ENCODE peak calls at places on chromosomes 13 and 19, in six cellular contexts. One of them, this sample, is unnamed.

GRCh38 chr13:80168089-80168850 is 172.7 kb downstream of the SPRY2 start:
- DNase-seq in progenitor cell of endocrine pancreas: no peak
- DNase-seq in activated B cell treated with CpG ODN at 0.5 μM for 24 hours: no peak
- DNase-seq in astrocyte of the spinal cord: peak
- DNase-seq in neural progenitor cell: no peak
- DNase-seq in WTC11: no peak
- DNase-seq in this sample: no peak

GRCh38 chr13:101755228-101755887 is 302.9 kb downstream of the ITGBL1 start:
- DNase-seq in activated B cell treated with CpG ODN at 0.5 μM for 24 hours: no peak
- DNase-seq in progenitor cell of endocrine pancreas: no peak
- DNase-seq in WTC11: no peak
- DNase-seq in neural progenitor cell: no peak
- DNase-seq in astrocyte of the spinal cord: no peak
- DNase-seq in this sample: no peak

GRCh38 chr13:111639994-111640393 is 319.6 kb downstream of the TEX29 start:
- DNase-seq in neural progenitor cell: no peak
- DNase-seq in activated B cell treated with CpG ODN at 0.5 μM for 24 hours: no peak
- DNase-seq in WTC11: no peak
- DNase-seq in progenitor cell of endocrine pancreas: no peak
- DNase-seq in astrocyte of the spinal cord: no peak
- DNase-seq in this sample: no peak

GRCh38 chr19:48900477-48901452 is 653 bp downstream of the NUCB1 start:
- DNase-seq in WTC11: no peak
- DNase-seq in progenitor cell of endocrine pancreas: no peak
- DNase-seq in activated B cell treated with CpG ODN at 0.5 μM for 24 hours: no peak
- DNase-seq in neural progenitor cell: no peak
- DNase-seq in astrocyte of the spinal cord: peak
- DNase-seq in this sample: no peak

GRCh38 chr19:41334793-41335192 is 18.9 kb downstream of the TGFB1 start:
- DNase-seq in activated B cell treated with CpG ODN at 0.5 μM for 24 hours: no peak
- DNase-seq in progenitor cell of endocrine pancreas: no peak
- DNase-seq in neural progenitor cell: no peak
- DNase-seq in astrocyte of the spinal cord: no peak
- DNase-seq in WTC11: no peak
- DNase-seq in this sample: no peak

GRCh38 chr13:101773062-101773461 is 320.6 kb downstream of the ITGBL1 start:
- DNase-seq in progenitor cell of endocrine pancreas: no peak
- DNase-seq in astrocyte of the spinal cord: no peak
- DNase-seq in neural progenitor cell: no peak
- DNase-seq in WTC11: no peak
- DNase-seq in activated B cell treated with CpG ODN at 0.5 μM for 24 hours: no peak
- DNase-seq in this sample: no peak

GRCh38 chr19:43711751-43712355 is 4.0 kb upstream of the IRGC start:
- DNase-seq in neural progenitor cell: no peak
- DNase-seq in astrocyte of the spinal cord: no peak
- DNase-seq in progenitor cell of endocrine pancreas: no peak
- DNase-seq in activated B cell treated with CpG ODN at 0.5 μM for 24 hours: no peak
- DNase-seq in WTC11: no peak
- DNase-seq in this sample: no peak

GRCh38 chr13:26853272-26853818 is 92.8 kb upstream of the GPR12 start:
- DNase-seq in activated B cell treated with CpG ODN at 0.5 μM for 24 hours: no peak
- DNase-seq in progenitor cell of endocrine pancreas: no peak
- DNase-seq in WTC11: no peak
- DNase-seq in astrocyte of the spinal cord: no peak
- DNase-seq in neural progenitor cell: no peak
- DNase-seq in this sample: no peak

GRCh38 chr13:101305981-101306411 is 110.3 kb downstream of the NALCN start:
- DNase-seq in neural progenitor cell: no peak
- DNase-seq in astrocyte of the spinal cord: no peak
- DNase-seq in activated B cell treated with CpG ODN at 0.5 μM for 24 hours: no peak
- DNase-seq in WTC11: no peak
- DNase-seq in progenitor cell of endocrine pancreas: no peak
- DNase-seq in this sample: no peak

GRCh38 chr19:18849838-18850400 is 18.2 kb downstream of the UPF1 start:
- DNase-seq in progenitor cell of endocrine pancreas: no peak
- DNase-seq in astrocyte of the spinal cord: no peak
- DNase-seq in activated B cell treated with CpG ODN at 0.5 μM for 24 hours: no peak
- DNase-seq in neural progenitor cell: no peak
- DNase-seq in WTC11: no peak
- DNase-seq in this sample: no peak

GRCh38 chr19:18848860-18849661 is 17.3 kb downstream of the UPF1 start:
- DNase-seq in activated B cell treated with CpG ODN at 0.5 μM for 24 hours: no peak
- DNase-seq in neural progenitor cell: no peak
- DNase-seq in astrocyte of the spinal cord: no peak
- DNase-seq in WTC11: no peak
- DNase-seq in progenitor cell of endocrine pancreas: no peak
- DNase-seq in this sample: no peak

GRCh38 chr19:18845961-18846360 is 14.2 kb downstream of the UPF1 start:
- DNase-seq in astrocyte of the spinal cord: no peak
- DNase-seq in activated B cell treated with CpG ODN at 0.5 μM for 24 hours: no peak
- DNase-seq in WTC11: no peak
- DNase-seq in progenitor cell of endocrine pancreas: no peak
- DNase-seq in neural progenitor cell: no peak
- DNase-seq in this sample: no peak

GRCh38 chr19:18846862-18847515 is 15.2 kb downstream of the UPF1 start:
- DNase-seq in neural progenitor cell: peak
- DNase-seq in astrocyte of the spinal cord: peak
- DNase-seq in activated B cell treated with CpG ODN at 0.5 μM for 24 hours: peak
- DNase-seq in WTC11: peak
- DNase-seq in progenitor cell of endocrine pancreas: peak
- DNase-seq in this sample: peak

GRCh38 chr19:18847516-18848463 is 16.0 kb downstream of the UPF1 start:
- DNase-seq in activated B cell treated with CpG ODN at 0.5 μM for 24 hours: no peak
- DNase-seq in progenitor cell of endocrine pancreas: no peak
- DNase-seq in astrocyte of the spinal cord: no peak
- DNase-seq in neural progenitor cell: no peak
- DNase-seq in WTC11: no peak
- DNase-seq in this sample: no peak
- TF ChIP-seq CTCF in activated B cell treated with CpG ODN at 0.5 μM for 24 hours: no peak
- TF ChIP-seq CTCF in progenitor cell of endocrine pancreas: no peak
- TF ChIP-seq CTCF in astrocyte of the spinal cord: no peak
- TF ChIP-seq CTCF in neural progenitor cell: no peak
- TF ChIP-seq CTCF in WTC11: peak
- TF ChIP-seq CTCF in this sample: no peak

GRCh38 chr13:34044660-34045080 is 226.7 kb downstream of the RFC3 start:
- DNase-seq in WTC11: no peak
- DNase-seq in astrocyte of the spinal cord: peak
- DNase-seq in progenitor cell of endocrine pancreas: no peak
- DNase-seq in activated B cell treated with CpG ODN at 0.5 μM for 24 hours: no peak
- DNase-seq in neural progenitor cell: no peak
- DNase-seq in this sample: no peak
- TF ChIP-seq CTCF in WTC11: no peak
- TF ChIP-seq CTCF in astrocyte of the spinal cord: no peak
- TF ChIP-seq CTCF in progenitor cell of endocrine pancreas: no peak
- TF ChIP-seq CTCF in activated B cell treated with CpG ODN at 0.5 μM for 24 hours: no peak
- TF ChIP-seq CTCF in neural progenitor cell: no peak
- TF ChIP-seq CTCF in this sample: no peak

DNA sequence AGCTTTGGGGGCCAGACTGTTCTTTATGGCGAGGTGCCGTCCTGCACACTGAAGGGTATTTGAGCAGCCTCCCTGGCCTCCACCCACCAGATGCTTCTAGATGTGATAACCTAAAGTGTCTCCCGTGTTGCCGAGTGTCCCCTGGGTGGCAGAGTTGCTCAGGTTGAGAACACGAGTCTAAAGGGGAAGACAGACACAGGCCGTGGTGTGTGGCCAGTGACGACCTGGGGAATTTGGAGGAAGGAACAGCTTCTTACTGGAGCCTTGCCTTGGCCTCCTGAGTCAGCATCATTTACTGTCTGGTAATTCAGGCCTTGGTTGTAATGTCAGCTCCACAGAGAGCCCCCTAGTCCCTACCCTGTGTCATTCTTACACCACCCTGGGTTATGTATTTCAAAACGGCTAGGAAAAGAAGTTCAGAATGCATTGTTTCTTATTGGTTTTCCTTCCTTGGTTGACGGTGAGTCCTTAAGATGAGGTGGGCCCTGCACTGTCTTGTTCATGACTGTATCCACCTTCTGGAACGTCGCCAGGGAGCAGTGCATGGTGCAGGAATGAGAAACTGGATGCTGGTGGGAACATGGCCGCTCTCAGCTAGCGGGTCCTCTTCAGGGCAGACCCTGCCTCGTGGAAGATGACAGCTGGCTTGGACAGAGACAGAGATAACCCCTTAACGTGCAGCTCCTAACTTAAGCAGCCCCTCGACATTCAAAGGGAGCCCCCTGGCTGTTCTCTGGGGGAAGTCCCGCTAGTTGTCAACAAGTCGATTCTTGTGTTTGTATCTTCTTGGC is 7.1 kb downstream of the SIN3B start:
- DNase-seq in WTC11: peak
- DNase-seq in progenitor cell of endocrine pancreas: no peak
- DNase-seq in activated B cell treated with CpG ODN at 0.5 μM for 24 hours: peak
- DNase-seq in neural progenitor cell: peak
- DNase-seq in astrocyte of the spinal cord: no peak
- DNase-seq in this sample: no peak
- TF ChIP-seq CTCF in WTC11: no peak
- TF ChIP-seq CTCF in progenitor cell of endocrine pancreas: no peak
- TF ChIP-seq CTCF in activated B cell treated with CpG ODN at 0.5 μM for 24 hours: no peak
- TF ChIP-seq CTCF in neural progenitor cell: peak
- TF ChIP-seq CTCF in astrocyte of the spinal cord: peak
- TF ChIP-seq CTCF in this sample: no peak

DNA sequence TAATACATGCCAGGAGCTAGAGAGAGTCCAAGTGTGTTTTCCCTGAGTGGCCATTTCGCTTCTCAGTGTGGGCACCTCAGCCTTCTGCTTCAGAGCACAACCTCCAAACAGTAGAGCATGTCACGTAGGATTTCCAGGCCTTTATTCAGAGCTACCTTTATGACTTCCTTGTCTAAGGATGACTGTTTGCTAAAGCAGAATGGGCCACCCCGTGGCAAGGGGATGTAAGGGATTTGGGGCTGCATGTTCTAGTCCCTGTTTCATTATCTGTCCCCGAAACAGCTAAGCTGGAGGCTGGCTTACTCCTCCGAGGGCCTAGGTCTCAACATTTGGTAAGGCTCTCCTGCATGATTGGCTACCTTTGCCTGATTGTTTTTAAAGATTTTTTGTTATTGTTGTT is 6.0 kb downstream of the RNASEH2B start:
- DNase-seq in neural progenitor cell: peak
- DNase-seq in progenitor cell of endocrine pancreas: no peak
- DNase-seq in astrocyte of the spinal cord: no peak
- DNase-seq in WTC11: peak
- DNase-seq in activated B cell treated with CpG ODN at 0.5 μM for 24 hours: no peak
- DNase-seq in this sample: no peak
- TF ChIP-seq CTCF in neural progenitor cell: peak
- TF ChIP-seq CTCF in progenitor cell of endocrine pancreas: no peak
- TF ChIP-seq CTCF in astrocyte of the spinal cord: no peak
- TF ChIP-seq CTCF in WTC11: no peak
- TF ChIP-seq CTCF in activated B cell treated with CpG ODN at 0.5 μM for 24 hours: no peak
- TF ChIP-seq CTCF in this sample: no peak

GRCh38 chr19:2207991-2208860 is 27.9 kb downstream of the PLEKHJ1 start:
- DNase-seq in activated B cell treated with CpG ODN at 0.5 μM for 24 hours: no peak
- DNase-seq in neural progenitor cell: peak
- DNase-seq in progenitor cell of endocrine pancreas: no peak
- DNase-seq in astrocyte of the spinal cord: peak
- DNase-seq in WTC11: peak
- DNase-seq in this sample: no peak
- TF ChIP-seq CTCF in activated B cell treated with CpG ODN at 0.5 μM for 24 hours: no peak
- TF ChIP-seq CTCF in neural progenitor cell: peak
- TF ChIP-seq CTCF in progenitor cell of endocrine pancreas: no peak
- TF ChIP-seq CTCF in astrocyte of the spinal cord: peak
- TF ChIP-seq CTCF in WTC11: no peak
- TF ChIP-seq CTCF in this sample: no peak

DNA sequence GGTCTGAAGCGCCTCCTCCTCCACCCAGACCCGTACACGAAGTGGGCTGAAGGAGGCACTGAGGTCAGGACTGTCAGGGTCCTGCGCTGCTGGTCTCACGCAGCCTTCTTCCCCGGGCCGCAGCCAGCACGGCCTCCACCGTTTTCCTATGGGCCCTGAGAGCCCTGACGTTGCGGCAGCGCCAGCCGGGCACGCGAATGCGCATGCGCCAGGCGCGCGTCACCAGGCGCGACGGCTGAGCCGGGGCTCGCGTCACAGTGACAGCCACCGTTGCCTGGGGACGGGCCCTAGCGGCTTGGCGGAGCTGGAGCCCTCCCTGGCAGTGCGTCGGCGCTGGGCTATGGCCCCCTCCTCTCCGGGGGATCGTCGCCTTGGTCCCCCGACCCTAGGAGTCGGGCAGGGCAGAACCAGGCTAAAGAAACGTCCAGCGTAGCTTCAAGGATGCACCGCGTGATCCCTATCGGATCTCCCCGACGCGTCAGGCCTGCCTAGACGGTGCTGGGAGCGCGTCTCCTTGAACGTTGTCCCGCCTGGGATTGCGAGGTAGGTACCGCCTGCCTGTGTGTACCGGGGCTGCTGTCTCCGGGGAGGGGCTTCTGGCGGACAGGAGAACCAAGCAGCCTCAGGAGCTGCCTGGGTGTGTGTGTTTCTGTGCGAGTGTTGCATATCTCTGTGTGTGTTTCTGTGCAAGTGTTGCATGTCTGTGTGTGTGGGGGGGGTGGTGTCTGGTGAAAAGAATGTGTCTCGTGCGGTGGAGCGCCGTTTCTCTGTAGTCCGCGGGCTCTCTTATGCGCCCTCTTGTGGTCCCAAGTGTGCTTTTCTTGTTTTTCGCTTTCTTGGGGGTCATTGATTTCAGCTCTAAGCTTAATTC is 43.2 kb downstream of the ZNF571 start:
- DNase-seq in astrocyte of the spinal cord: peak
- DNase-seq in WTC11: peak
- DNase-seq in neural progenitor cell: no peak
- DNase-seq in activated B cell treated with CpG ODN at 0.5 μM for 24 hours: peak
- DNase-seq in progenitor cell of endocrine pancreas: no peak
- DNase-seq in this sample: peak
- TF ChIP-seq CTCF in astrocyte of the spinal cord: peak
- TF ChIP-seq CTCF in WTC11: peak
- TF ChIP-seq CTCF in neural progenitor cell: no peak
- TF ChIP-seq CTCF in activated B cell treated with CpG ODN at 0.5 μM for 24 hours: no peak
- TF ChIP-seq CTCF in progenitor cell of endocrine pancreas: no peak
- TF ChIP-seq CTCF in this sample: no peak

DNA sequence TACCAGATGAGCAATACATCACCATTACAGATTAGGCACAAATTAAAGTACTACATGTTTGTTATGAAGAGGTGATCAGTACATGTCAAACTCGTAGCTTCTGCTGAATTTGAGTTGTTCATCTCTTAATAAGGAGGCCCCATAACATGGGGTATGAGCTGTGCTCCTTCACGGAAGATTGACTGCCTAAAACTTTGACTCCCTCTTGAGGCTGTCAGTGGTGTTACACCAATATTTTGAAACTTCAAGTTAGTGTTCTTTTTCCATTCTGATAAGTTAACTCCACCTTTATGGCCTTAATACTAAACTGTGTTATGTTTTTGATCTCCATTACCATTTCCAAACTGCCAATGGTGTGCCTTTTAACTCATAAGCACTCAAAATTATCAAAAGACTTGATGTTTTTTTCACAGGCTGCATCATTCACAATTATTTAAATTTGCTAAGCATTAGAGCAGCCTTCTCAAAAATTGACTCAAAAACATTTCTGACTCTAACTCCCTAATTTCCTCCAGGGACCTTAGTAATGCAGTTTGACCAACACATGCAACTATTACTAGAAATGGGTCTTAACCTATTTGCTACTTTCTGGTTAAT is 1591.5 kb downstream of the PCDH9 start:
- DNase-seq in neural progenitor cell: peak
- DNase-seq in progenitor cell of endocrine pancreas: no peak
- DNase-seq in WTC11: no peak
- DNase-seq in activated B cell treated with CpG ODN at 0.5 μM for 24 hours: no peak
- DNase-seq in astrocyte of the spinal cord: peak
- DNase-seq in this sample: peak
- TF ChIP-seq CTCF in neural progenitor cell: peak
- TF ChIP-seq CTCF in progenitor cell of endocrine pancreas: peak
- TF ChIP-seq CTCF in WTC11: peak
- TF ChIP-seq CTCF in activated B cell treated with CpG ODN at 0.5 μM for 24 hours: no peak
- TF ChIP-seq CTCF in astrocyte of the spinal cord: peak
- TF ChIP-seq CTCF in this sample: peak